ENCODE peak calls at places on chromosomes 6 and 20, in four cellular contexts. H is stimulated activated CD4-positive, alpha-beta T cell treated with anti-CD3 and anti-CD28 coated beads, TNF-alpha, amount 100 ng/mL, for 24 hours; V is SK-N-MC; B is iris pigment epithelial cell. Z is an unnamed sample.

GRCh38 chr6:34223381-34223963 is 13.2 kb upstream of the HMGA1 start:
- DNase-seq in H (no peak), V (no peak), B (no peak), Z (no peak)

GRCh38 chr6:111952326-111952725 is 79.1 kb upstream of the FYN start:
- DNase-seq in H (no peak), V (no peak), B (no peak), Z (no peak)

GRCh38 chr6:106446287-106446885 is 85.9 kb downstream of the CRYBG1 start:
- DNase-seq in H (no peak), V (no peak), B (no peak), Z (no peak)

GRCh38 chr6:12309070-12309469 is 18.9 kb downstream of the EDN1 start:
- DNase-seq in H (no peak), V (no peak), B (no peak), Z (no peak)

GRCh38 chr6:129695373-129696027 is 14.5 kb downstream of the ARHGAP18 start:
- DNase-seq in H (no peak), V (no peak), B (no peak), Z (no peak)

GRCh38 chr6:150417899-150418824 is 49.4 kb downstream of the IYD start:
- DNase-seq in H (no peak), V (peak), B (peak), Z (peak)

GRCh38 chr20:39909447-39909846 is 779.6 kb downstream of the MAFB start:
- DNase-seq in H (no peak), V (no peak), B (no peak), Z (no peak)

GRCh38 chr6:29663300-29664039 is 6.6 kb downstream of the MOG start:
- DNase-seq in H (no peak), V (no peak), B (no peak), Z (no peak)

GRCh38 chr6:53152576-53152975 is 3.9 kb upstream of the GCM1 start:
- DNase-seq in H (no peak), V (no peak), B (no peak), Z (no peak)

GRCh38 chr6:105667061-105667460 is 264.2 kb upstream of the PREP start:
- DNase-seq in H (no peak), V (no peak), B (no peak), Z (no peak)

GRCh38 chr20:39789411-39789810 is 827.3 kb downstream of the DHX35 start:
- DNase-seq in H (no peak), V (no peak), B (no peak), Z (no peak)

GRCh38 chr6:80742481-80742880 is 636.0 kb downstream of the BCKDHB start:
- DNase-seq in H (no peak), V (peak), B (peak), Z (no peak)